ENCODE peak calls at places on chromosomes 4 and X, in four cellular contexts. One of them, this sample, is unnamed.

GRCh38 chr4:1629704-1630093 is 54.4 kb downstream of the FAM53A start:
- DNase-seq in GM18507: no peak
- DNase-seq in NCI-H345: no peak
- DNase-seq in right atrium auricular region: no peak
- DNase-seq in this sample: no peak

GRCh38 chrX:49840679-49841078 is 11.6 kb downstream of the PAGE4 start:
- DNase-seq in GM18507: no peak
- DNase-seq in NCI-H345: peak; percentile 84
- DNase-seq in right atrium auricular region: no peak
- DNase-seq in this sample: no peak

GRCh38 chrX:47843363-47843762 is 6.7 kb downstream of the ZNF81 start:
- DNase-seq in GM18507: no peak
- DNase-seq in NCI-H345: no peak
- DNase-seq in right atrium auricular region: no peak
- DNase-seq in this sample: no peak

GRCh38 chrX:111519215-111519614 is 7.8 kb downstream of the SERTM2 start:
- DNase-seq in GM18507: no peak
- DNase-seq in NCI-H345: peak; percentile 0
- DNase-seq in right atrium auricular region: no peak
- DNase-seq in this sample: no peak

GRCh38 chr4:142817442-142817841 is 28.7 kb downstream of the INPP4B start:
- DNase-seq in GM18507: no peak
- DNase-seq in NCI-H345: no peak
- DNase-seq in right atrium auricular region: no peak
- DNase-seq in this sample: no peak

GRCh38 chr4:11505225-11505971 is 76.7 kb upstream of the HS3ST1 start:
- DNase-seq in GM18507: no peak
- DNase-seq in NCI-H345: no peak
- DNase-seq in right atrium auricular region: no peak
- DNase-seq in this sample: no peak

GRCh38 chr4:107131295-107131694 is 95.2 kb upstream of the DKK2 start:
- DNase-seq in GM18507: no peak
- DNase-seq in NCI-H345: no peak
- DNase-seq in right atrium auricular region: no peak
- DNase-seq in this sample: no peak

GRCh38 chr4:128162434-128162833 is 101.3 kb downstream of the LARP1B start:
- DNase-seq in GM18507: no peak
- DNase-seq in NCI-H345: no peak
- DNase-seq in right atrium auricular region: no peak
- DNase-seq in this sample: no peak

GRCh38 chrX:107736781-107737531 is 38.6 kb downstream of the TSC22D3 start:
- DNase-seq in GM18507: no peak
- DNase-seq in NCI-H345: peak; percentile 90
- DNase-seq in right atrium auricular region: no peak
- DNase-seq in this sample: no peak

GRCh38 chr4:47484169-47484568 is 906 bp upstream of the ATP10D start:
- DNase-seq in GM18507: no peak
- DNase-seq in NCI-H345: no peak
- DNase-seq in right atrium auricular region: no peak
- DNase-seq in this sample: no peak

GRCh38 chr4:16026155-16026761 is 57.6 kb downstream of the PROM1 start:
- DNase-seq in GM18507: peak; percentile 26
- DNase-seq in NCI-H345: peak; percentile 44
- DNase-seq in right atrium auricular region: no peak
- DNase-seq in this sample: no peak

GRCh38 chrX:100090931-100091330 is 319.1 kb downstream of the PCDH19 start:
- DNase-seq in GM18507: no peak
- DNase-seq in NCI-H345: no peak
- DNase-seq in right atrium auricular region: no peak
- DNase-seq in this sample: no peak

GRCh38 chr4:80471701-80472100 is 136.2 kb downstream of the CFAP299 start:
- DNase-seq in GM18507: no peak
- DNase-seq in NCI-H345: peak; percentile 43
- DNase-seq in right atrium auricular region: no peak
- DNase-seq in this sample: no peak

GRCh38 chr4:81432825-81433224 is 38.9 kb downstream of the RASGEF1B start:
- DNase-seq in GM18507: no peak
- DNase-seq in NCI-H345: no peak
- DNase-seq in right atrium auricular region: no peak
- DNase-seq in this sample: no peak

GRCh38 chr4:6703786-6704185 is 5.9 kb downstream of the MRFAP1L1 start:
- DNase-seq in GM18507: no peak
- DNase-seq in NCI-H345: no peak
- DNase-seq in right atrium auricular region: no peak
- DNase-seq in this sample: no peak

GRCh38 chr4:89469930-89470375 is 162.4 kb upstream of the GPRIN3 start:
- DNase-seq in GM18507: no peak
- DNase-seq in NCI-H345: no peak
- DNase-seq in right atrium auricular region: no peak
- DNase-seq in this sample: no peak

GRCh38 chr4:87122252-87122651 is 98.2 kb downstream of the KLHL8 start:
- DNase-seq in GM18507: no peak
- DNase-seq in NCI-H345: no peak
- DNase-seq in right atrium auricular region: no peak
- DNase-seq in this sample: no peak

This sample was measured in vagina.